ENCODE peak calls at places on chromosome 21, in seven cellular contexts. S is stomach, M is dorsolateral prefrontal cortex, G is A549, F is aorta, J is ascending aorta, Y is GM23338. X is an unnamed sample.

GRCh38 chr21:15706686-15707085 is 23.1 kb upstream of the USP25 start:
- DNase-seq in J (no peak), S (peak), F (no peak), G (peak), Y (no peak), M (no peak), X (peak)

GRCh38 chr21:26832513-26832912 is 12.7 kb downstream of the ADAMTS1 start:
- DNase-seq in G (no peak), Y (no peak), F (no peak), J (no peak), S (no peak), M (no peak), X (no peak)

GRCh38 chr21:21605502-21605901 is 607.3 kb downstream of the NCAM2 start:
- DNase-seq in S (no peak), G (no peak), F (no peak), J (no peak), Y (no peak), M (no peak), X (no peak)

GRCh38 chr21:40243676-40244075 is 376.4 kb downstream of the PCP4 start:
- DNase-seq in G (no peak), F (no peak), Y (no peak), J (no peak), M (no peak), S (no peak), X (no peak)

GRCh38 chr21:38610573-38611251 is 112.4 kb upstream of the ERG start:
- DNase-seq in S (no peak), Y (no peak), G (no peak), M (no peak), F (no peak), J (no peak), X (no peak)

GRCh38 chr21:17622018-17622417 is 9.3 kb upstream of the BTG3 start:
- DNase-seq in J (no peak), S (no peak), G (no peak), M (no peak), F (no peak), Y (no peak), X (no peak)

GRCh38 chr21:16536661-16537359 is 807.0 kb downstream of the USP25 start:
- DNase-seq in G (no peak), F (no peak), M (no peak), J (no peak), Y (no peak), S (no peak), X (no peak)

GRCh38 chr21:38349111-38349746 is 92.4 kb downstream of the KCNJ15 start:
- DNase-seq in G (no peak), M (no peak), J (peak), S (no peak), F (no peak), Y (no peak), X (no peak)

GRCh38 chr21:39084979-39085729 is 98.1 kb downstream of the PSMG1 start:
- DNase-seq in Y (no peak), G (no peak), F (peak), M (no peak), S (no peak), J (peak), X (no peak)

GRCh38 chr21:36839123-36839522 is 127.3 kb downstream of the HLCS start:
- DNase-seq in S (no peak), Y (no peak), F (no peak), J (no peak), M (no peak), G (no peak), X (peak)

GRCh38 chr21:25297117-25297516 is 310.2 kb downstream of the MRPL39 start:
- DNase-seq in S (no peak), M (no peak), G (no peak), Y (no peak), J (no peak), F (no peak), X (no peak)

GRCh38 chr21:15794277-15794912 is 64.6 kb downstream of the USP25 start:
- DNase-seq in G (no peak), Y (no peak), M (no peak), S (no peak), F (no peak), J (no peak), X (no peak)

GRCh38 chr21:15009964-15010363 is 54.8 kb downstream of the NRIP1 start:
- DNase-seq in S (no peak), M (no peak), G (no peak), Y (no peak), J (no peak), F (no peak), X (peak)

GRCh38 chr21:36700961-36701911 is 2.3 kb downstream of the SIM2 start:
- DNase-seq in S (no peak), M (no peak), J (no peak), F (no peak), Y (peak), G (no peak), X (no peak)

GRCh38 chr21:41321211-41321907 is 4.8 kb downstream of the FAM3B start:
- DNase-seq in F (no peak), M (no peak), S (no peak), G (no peak), J (no peak), Y (no peak), X (no peak)

GRCh38 chr21:41428311-41428710 is 2.3 kb downstream of the MX1 start:
- DNase-seq in S (no peak), M (no peak), J (no peak), G (no peak), Y (no peak), F (no peak), X (no peak)

GRCh38 chr21:30838536-30838935 is 9.0 kb upstream of the KRTAP7-1 start:
- DNase-seq in S (no peak), J (no peak), G (no peak), Y (no peak), M (no peak), F (no peak), X (no peak)

GRCh38 chr21:36835383-36835795 is 131.1 kb downstream of the HLCS start:
- DNase-seq in Y (no peak), J (no peak), S (no peak), F (no peak), M (no peak), G (no peak), X (no peak)

GRCh38 chr21:27511241-27511640 is 544.4 kb upstream of the ADAMTS5 start:
- DNase-seq in S (no peak), J (no peak), G (no peak), Y (no peak), M (no peak), F (no peak), X (no peak)

GRCh38 chr21:26798856-26799751 is 46.1 kb downstream of the ADAMTS1 start:
- DNase-seq in S (no peak), F (no peak), J (no peak), Y (no peak), G (no peak), M (no peak), X (no peak)

GRCh38 chr21:25062061-25062460 is 545.2 kb downstream of the MRPL39 start:
- DNase-seq in S (no peak), F (no peak), M (no peak), G (no peak), J (no peak), Y (peak), X (no peak)

GRCh38 chr21:14863745-14864210 is 201.0 kb downstream of the NRIP1 start:
- DNase-seq in J (no peak), G (peak), M (no peak), F (no peak), Y (no peak), S (no peak), X (no peak)

GRCh38 chr21:16037386-16037785 is 307.6 kb downstream of the USP25 start:
- DNase-seq in G (no peak), Y (no peak), F (no peak), M (no peak), J (no peak), S (no peak), X (no peak)

GRCh38 chr21:35488941-35489340 is 439.8 kb upstream of the RUNX1 start:
- DNase-seq in G (no peak), M (no peak), Y (no peak), F (no peak), S (no peak), J (no peak), X (no peak)

GRCh38 chr21:35491114-35491513 is 442.0 kb upstream of the RUNX1 start:
- DNase-seq in Y (no peak), G (no peak), M (no peak), F (no peak), J (no peak), S (no peak), X (no peak)

GRCh38 chr21:35491920-35492678 is 443.0 kb upstream of the RUNX1 start:
- DNase-seq in Y (no peak), S (no peak), M (no peak), J (no peak), G (no peak), F (no peak), X (no peak)
- H3K27ac ChIP-seq in Y (no peak), S (no peak), M (no peak), J (no peak), G (no peak), F (no peak), X (no peak)

GRCh38 chr21:45070970-45071369 is 3.4 kb upstream of the ADARB1 start:
- DNase-seq in Y (no peak), S (no peak), F (no peak), J (peak), M (no peak), G (no peak), X (no peak)
- H3K27ac ChIP-seq in Y (no peak), S (no peak), F (no peak), J (no peak), M (no peak), G (no peak), X (no peak)

GRCh38 chr21:43866659-43867331 is 1.8 kb downstream of the AGPAT3 start:
- DNase-seq in S (peak), F (peak), G (no peak), J (no peak), Y (no peak), M (peak), X (no peak)

GRCh38 chr21:43865471-43866181 is 603 bp downstream of the AGPAT3 start:
- DNase-seq in J (no peak), Y (peak), F (peak), S (peak), G (no peak), M (no peak), X (no peak)

GRCh38 chr21:43864806-43865470 is at the start of gene AGPAT3:
- DNase-seq in F (peak), G (no peak), M (peak), S (no peak), J (no peak), Y (peak), X (no peak)

GRCh38 chr21:43867332-43867703 is 2.3 kb downstream of the AGPAT3 start:
- DNase-seq in S (no peak), G (no peak), J (no peak), F (no peak), M (peak), Y (peak), X (no peak)

DNA sequence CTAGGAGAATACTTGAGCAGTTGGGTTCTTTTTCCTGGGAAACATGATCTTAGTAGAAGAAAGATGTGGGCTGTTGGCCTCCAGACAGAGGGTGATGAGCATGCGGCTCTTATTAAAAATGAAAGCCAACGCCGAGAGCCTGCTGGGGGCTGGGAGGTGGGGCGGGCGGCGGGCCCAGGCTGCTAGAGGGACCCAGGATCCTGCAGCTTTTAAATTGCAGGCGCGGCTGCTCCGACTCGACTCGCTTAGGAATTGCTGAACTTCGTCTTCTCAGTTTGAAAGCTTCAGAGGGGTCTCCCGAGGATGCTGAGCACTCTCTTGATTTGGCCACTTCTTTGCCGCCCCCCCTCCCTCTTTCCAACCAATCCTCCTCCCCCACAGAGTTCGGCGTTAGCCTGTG is 1.2 kb downstream of the AGPAT3 start:
- DNase-seq in S (no peak), M (peak), Y (peak), J (no peak), F (peak), G (no peak), X (no peak)
- H3K27ac ChIP-seq in S (peak), M (peak), Y (no peak), J (peak), F (no peak), G (peak), X (no peak)

GRCh38 chr21:42747267-42747701 is 93.9 kb downstream of the PDE9A start:
- DNase-seq in S (no peak), F (peak), G (no peak), J (no peak), Y (no peak), M (no peak), X (no peak)

GRCh38 chr21:42747746-42748351 is 94.4 kb downstream of the PDE9A start:
- DNase-seq in G (no peak), M (no peak), Y (no peak), F (peak), J (no peak), S (no peak), X (no peak)

GRCh38 chr21:42749226-42749625 is 95.8 kb downstream of the PDE9A start:
- DNase-seq in S (no peak), Y (no peak), G (no peak), M (no peak), J (no peak), F (peak), X (no peak)

GRCh38 chr21:42746593-42747266 is 93.3 kb downstream of the PDE9A start:
- DNase-seq in G (no peak), M (no peak), Y (no peak), S (peak), J (peak), F (peak), X (no peak)

DNA sequence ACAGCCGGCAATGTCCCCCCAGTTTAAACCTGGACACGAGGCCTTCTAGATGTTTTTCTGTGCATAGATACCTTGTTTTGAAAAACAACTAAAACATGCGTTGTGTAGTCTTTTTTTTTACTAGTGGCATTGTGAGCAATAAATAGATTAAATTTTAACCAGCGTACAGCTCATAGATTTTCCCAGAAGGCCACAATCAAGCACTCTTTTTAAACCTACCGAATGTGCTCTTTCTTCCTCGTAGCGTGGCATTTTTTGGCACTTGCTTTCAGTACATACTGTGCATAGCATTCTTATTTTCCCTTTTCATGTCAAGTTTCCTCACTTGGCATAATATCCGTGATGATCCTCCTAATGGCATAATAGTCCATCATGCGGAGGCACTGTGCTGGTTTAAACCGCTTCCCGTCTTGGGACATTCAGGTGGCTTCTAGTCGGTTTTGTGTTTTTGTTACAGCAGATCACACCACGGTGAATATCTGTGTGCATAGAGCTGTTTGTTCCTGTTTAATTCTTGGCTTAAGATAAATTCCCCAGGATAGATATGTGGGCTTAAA is 95.3 kb downstream of the PDE9A start:
- DNase-seq in M (no peak), J (no peak), Y (no peak), S (no peak), G (no peak), F (no peak), X (no peak)
- H3K27ac ChIP-seq in M (no peak), J (no peak), Y (no peak), S (peak), G (no peak), F (no peak), X (no peak)

GRCh38 chr21:45980697-45981096 is 873 bp upstream of the COL6A1 start:
- DNase-seq in F (no peak), G (no peak), S (no peak), M (no peak), Y (no peak), J (no peak), X (no peak)
- H3K27ac ChIP-seq in F (peak), G (peak), S (peak), M (no peak), Y (peak), J (peak), X (peak)

GRCh38 chr21:34122047-34122446 is 48.7 kb downstream of the MRPS6 start:
- DNase-seq in Y (no peak), M (no peak), F (no peak), G (no peak), S (peak), J (no peak), X (no peak)
- H3K27ac ChIP-seq in Y (no peak), M (no peak), F (no peak), G (no peak), S (no peak), J (no peak), X (no peak)

GRCh38 chr21:28794341-28794970 is 198.2 kb downstream of the LTN1 start:
- DNase-seq in Y (no peak), S (no peak), G (no peak), M (no peak), J (no peak), F (no peak), X (no peak)
- H3K27ac ChIP-seq in Y (no peak), S (no peak), G (no peak), M (peak), J (no peak), F (no peak), X (no peak)

GRCh38 chr21:42546433-42546832 is 32.8 kb downstream of the SLC37A1 start:
- DNase-seq in J (no peak), F (peak), G (no peak), S (no peak), M (no peak), Y (no peak), X (no peak)

GRCh38 chr21:42545745-42546144 is 32.1 kb downstream of the SLC37A1 start:
- DNase-seq in S (no peak), J (no peak), M (no peak), G (no peak), F (peak), Y (no peak), X (no peak)

GRCh38 chr21:42545317-42545716 is 31.7 kb downstream of the SLC37A1 start:
- DNase-seq in M (no peak), Y (no peak), J (no peak), S (no peak), G (no peak), F (no peak), X (no peak)

GRCh38 chr21:42543106-42543847 is 29.6 kb downstream of the SLC37A1 start:
- DNase-seq in F (peak), S (no peak), J (no peak), M (peak), G (no peak), Y (no peak), X (no peak)

GRCh38 chr21:42544544-42544943 is 30.9 kb downstream of the SLC37A1 start:
- DNase-seq in Y (no peak), G (no peak), J (no peak), M (no peak), S (no peak), F (peak), X (no peak)
- H3K27ac ChIP-seq in Y (no peak), G (no peak), J (no peak), M (no peak), S (no peak), F (no peak), X (no peak)

DNA sequence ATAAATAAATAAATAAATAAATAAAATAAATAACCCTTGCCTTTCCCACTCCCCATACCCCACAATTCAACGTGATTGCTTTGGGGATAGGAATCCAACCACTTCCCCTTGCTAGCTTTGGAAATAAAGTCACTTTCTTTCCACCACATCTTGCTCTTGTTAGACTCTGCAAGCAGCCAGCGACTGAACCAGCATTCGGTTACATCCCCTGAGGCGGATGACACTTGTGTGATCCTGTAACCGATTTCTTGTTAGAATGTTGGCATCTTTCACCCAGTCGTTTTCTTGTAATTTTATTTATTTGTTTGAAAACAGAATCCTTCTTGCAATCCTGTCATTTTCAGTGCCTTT is 1.6 kb upstream of the IFNGR2 start:
- DNase-seq in J (no peak), G (no peak), M (no peak), Y (no peak), F (no peak), S (no peak), X (no peak)
- H3K27ac ChIP-seq in J (peak), G (no peak), M (peak), Y (no peak), F (no peak), S (peak), X (no peak)

GRCh38 chr21:45126085-45126687 is 51.8 kb downstream of the ADARB1 start:
- DNase-seq in J (no peak), M (no peak), G (no peak), F (no peak), S (no peak), Y (no peak), X (no peak)

GRCh38 chr21:45126983-45127382 is 52.6 kb downstream of the ADARB1 start:
- DNase-seq in S (no peak), Y (no peak), G (no peak), M (no peak), F (no peak), J (no peak), X (no peak)

GRCh38 chr21:45129231-45129923 is 55.0 kb downstream of the ADARB1 start:
- DNase-seq in Y (no peak), J (peak), M (no peak), G (no peak), S (no peak), F (peak), X (no peak)

GRCh38 chr21:45128613-45129226 is 54.3 kb downstream of the ADARB1 start:
- DNase-seq in S (peak), F (peak), J (peak), Y (peak), G (peak), M (peak), X (peak)

GRCh38 chr21:45127937-45128336 is 53.6 kb downstream of the ADARB1 start:
- DNase-seq in S (no peak), M (no peak), F (no peak), Y (no peak), J (no peak), G (no peak), X (no peak)
- H3K27ac ChIP-seq in S (peak), M (no peak), F (peak), Y (no peak), J (peak), G (no peak), X (no peak)

X was measured in AG04450.